ENCODE peak calls at places on chromosome 20, in six cellular contexts. G is epithelial cell of proximal tubule, Y is IMR-90, D is adrenal gland, J is tibial artery, N is HFF-Myc. P is an unnamed sample.

GRCh38 chr20:23528867-23529431 is 38.0 kb downstream of the CST8 start:
- DNase-seq in D (no peak), Y (no peak), G (peak), N (no peak), J (no peak), P (no peak)

GRCh38 chr20:3093861-3094361 is 9.4 kb upstream of the AVP start:
- DNase-seq in Y (no peak), G (no peak), D (no peak), N (no peak), J (no peak), P (no peak)

GRCh38 chr20:60764328-60764727 is 487.7 kb upstream of the CDH4 start:
- DNase-seq in Y (no peak), D (no peak), N (no peak), J (no peak), G (no peak), P (no peak)

GRCh38 chr20:32702706-32703425 is 29.1 kb upstream of the C20orf203 start:
- DNase-seq in J (no peak), N (no peak), D (no peak), G (no peak), Y (no peak), P (no peak)

GRCh38 chr20:63861365-63861934 is at the start of gene ABHD16B:
- DNase-seq in Y (no peak), D (no peak), J (no peak), G (no peak), N (no peak), P (no peak)

GRCh38 chr20:641516-641913 is 11.5 kb downstream of the SRXN1 start:
- DNase-seq in J (no peak), Y (no peak), G (no peak), D (peak), N (no peak), P (no peak)

GRCh38 chr20:20435453-20435852 is 67.5 kb downstream of the INSM1 start:
- DNase-seq in D (no peak), Y (no peak), N (no peak), J (no peak), G (no peak), P (no peak)

GRCh38 chr20:20843982-20844381 is 131.5 kb upstream of the RALGAPA2 start:
- DNase-seq in N (no peak), G (no peak), J (no peak), D (no peak), Y (no peak), P (no peak)

GRCh38 chr20:17928633-17929311 is 39.8 kb downstream of the SNX5 start:
- DNase-seq in J (no peak), Y (no peak), D (no peak), G (no peak), N (no peak), P (no peak)

GRCh38 chr20:63828951-63829350 is 2.1 kb downstream of the ZBTB46 start:
- DNase-seq in N (no peak), J (no peak), Y (no peak), G (no peak), D (no peak), P (no peak)

GRCh38 chr20:62618622-62619529 is 23.4 kb upstream of the SLCO4A1 start:
- DNase-seq in Y (no peak), N (no peak), G (no peak), J (peak), D (no peak), P (no peak)

GRCh38 chr20:17992847-17993508 is 24.2 kb downstream of the MGME1 start:
- DNase-seq in Y (peak), D (no peak), J (no peak), N (no peak), G (no peak), P (no peak)

GRCh38 chr20:51650685-51651134 is 108.2 kb upstream of the NFATC2 start:
- DNase-seq in J (no peak), N (no peak), D (peak), G (peak), Y (peak), P (no peak)

GRCh38 chr20:3744806-3745685 is 12.6 kb downstream of the HSPA12B start:
- DNase-seq in Y (no peak), D (peak), G (no peak), N (no peak), J (peak), P (no peak)

GRCh38 chr20:56504373-56505005 is 20.1 kb upstream of the FAM209A start:
- DNase-seq in N (no peak), G (no peak), J (no peak), Y (no peak), D (no peak), P (no peak)

GRCh38 chr20:33649201-33649631 is 12.9 kb upstream of the C20orf144 start:
- DNase-seq in D (no peak), J (no peak), N (no peak), G (no peak), Y (no peak), P (no peak)

GRCh38 chr20:46350201-46350985 is 42.1 kb upstream of the CDH22 start:
- DNase-seq in N (peak), Y (peak), J (no peak), G (peak), D (peak), P (peak)

GRCh38 chr20:38321959-38322598 is 18.1 kb downstream of the BPI start:
- DNase-seq in D (peak), J (peak), N (no peak), Y (peak), G (no peak), P (peak)

GRCh38 chr20:38751360-38751976 is 3.2 kb downstream of the ACTR5 start:
- DNase-seq in Y (peak), G (no peak), D (peak), J (no peak), N (no peak), P (no peak)

GRCh38 chr20:57508831-57509230 is 16.1 kb downstream of the CTCFL start:
- DNase-seq in G (no peak), D (no peak), N (no peak), Y (no peak), J (no peak), P (no peak)
- H3K4me3 ChIP-seq in G (no peak), D (no peak), N (no peak), Y (no peak), J (no peak), P (no peak)

DNA sequence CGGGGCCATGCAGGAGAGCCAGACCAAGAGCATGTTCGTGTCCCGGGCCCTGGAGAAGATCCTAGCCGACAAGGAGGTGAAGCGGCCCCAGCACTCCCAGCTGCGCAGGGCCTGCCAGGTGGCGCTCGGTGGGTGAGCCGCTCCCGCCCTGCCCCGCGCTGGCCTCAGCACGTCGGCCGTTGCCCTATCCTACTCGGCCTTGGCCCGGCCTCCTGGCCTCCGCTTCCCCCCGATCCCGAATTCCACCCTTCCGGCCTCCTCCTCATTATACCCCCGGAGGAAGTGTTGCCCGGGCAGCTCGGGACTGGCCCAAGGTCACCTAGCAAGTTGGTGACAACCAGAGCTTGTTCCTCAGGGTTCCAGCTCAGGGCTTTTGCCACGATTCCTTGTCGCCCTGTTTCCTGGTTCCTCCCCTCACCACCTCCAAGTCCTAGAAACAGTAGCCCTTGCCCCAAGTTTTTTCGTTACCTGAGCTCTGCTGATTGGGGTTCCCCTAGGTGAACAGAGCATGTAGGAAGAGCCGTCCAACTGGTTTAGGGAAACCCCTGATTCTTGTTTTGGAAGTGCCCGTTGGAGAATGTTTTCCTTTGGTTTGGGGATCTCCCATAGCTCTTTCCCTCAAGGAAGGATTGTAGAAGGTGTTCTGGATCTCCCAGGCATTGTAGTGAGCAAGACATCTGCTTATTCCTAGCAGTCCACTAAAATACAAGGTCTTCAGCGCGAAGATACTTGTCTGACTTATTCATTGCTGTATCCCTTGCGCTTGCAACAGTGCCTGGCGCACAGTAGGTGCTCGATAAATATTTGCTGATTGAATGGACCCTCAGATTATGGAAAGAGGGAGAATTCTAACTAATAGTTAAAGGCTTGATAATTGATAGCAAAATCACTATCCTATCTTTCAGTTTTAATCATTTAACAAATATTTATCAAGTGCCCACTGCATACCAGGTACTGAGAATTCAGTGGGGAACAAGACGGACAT is 664 bp downstream of the ARFGEF2 start:
- DNase-seq in J (no peak), Y (peak), N (no peak), G (no peak), D (peak), P (no peak)
- TF ChIP-seq CTCF in J (no peak), Y (no peak), N (no peak), G (no peak), D (no peak), P (no peak)

GRCh38 chr20:5146302-5146653 is 19.5 kb downstream of the CDS2 start:
- DNase-seq in Y (no peak), D (no peak), G (no peak), N (no peak), J (no peak), P (no peak)
- H3K4me3 ChIP-seq in Y (no peak), D (no peak), G (no peak), N (no peak), J (no peak), P (no peak)

GRCh38 chr20:10828221-10828620 is 154.4 kb upstream of the JAG1 start:
- DNase-seq in J (no peak), D (no peak), G (no peak), N (no peak), Y (no peak), P (no peak)

GRCh38 chr20:10823585-10823984 is 149.8 kb upstream of the JAG1 start:
- DNase-seq in J (no peak), N (no peak), D (no peak), Y (no peak), G (no peak), P (no peak)
- TF ChIP-seq CTCF in J (no peak), N (no peak), D (no peak), Y (no peak), G (no peak), P (no peak)

DNA sequence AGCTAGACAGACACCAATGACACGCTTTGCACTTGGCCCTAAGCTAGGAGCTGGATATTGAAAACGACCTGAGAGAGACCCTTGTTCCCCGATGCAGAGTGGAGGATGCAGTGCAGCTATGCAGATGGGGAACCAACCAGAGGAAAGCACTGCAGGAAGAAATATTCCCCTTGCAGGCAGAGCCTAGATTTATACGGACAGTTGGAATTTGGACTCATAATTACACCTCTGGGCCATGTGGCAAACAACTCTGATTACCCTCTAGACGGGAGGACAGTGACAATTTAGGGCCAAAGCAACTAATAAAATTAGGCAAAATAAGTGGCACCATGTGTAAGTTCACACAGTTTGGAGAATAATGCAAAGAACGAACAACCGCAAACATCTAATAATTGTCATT is 12.3 kb downstream of the PMEPA1 start:
- DNase-seq in Y (no peak), J (no peak), D (no peak), N (no peak), G (no peak), P (no peak)
- H3K4me3 ChIP-seq in Y (no peak), J (no peak), D (no peak), N (no peak), G (no peak), P (no peak)

DNA sequence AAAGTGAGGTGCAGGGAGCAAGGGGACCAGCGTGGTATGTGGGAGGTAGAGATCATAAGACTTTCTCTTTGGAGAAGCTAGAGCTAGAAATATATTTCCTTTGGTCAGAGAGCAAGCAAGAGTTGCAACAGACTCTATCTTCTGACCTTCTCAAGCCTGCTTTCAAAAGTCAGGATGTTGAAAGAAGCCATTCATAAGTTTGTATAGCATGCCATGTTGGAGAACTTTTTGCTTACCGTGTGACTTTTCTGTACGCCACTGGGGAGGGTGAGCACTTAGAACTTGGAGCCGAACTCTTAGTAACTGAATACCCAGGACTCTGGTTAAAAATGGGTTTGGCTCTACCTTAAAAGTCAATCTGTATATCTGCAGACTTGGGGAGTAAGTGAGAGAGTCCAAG is 30.5 kb downstream of the ISM1 start:
- DNase-seq in D (no peak), G (no peak), Y (no peak), J (peak), N (no peak), P (no peak)
- TF ChIP-seq CTCF in D (no peak), G (no peak), Y (no peak), J (no peak), N (no peak), P (no peak)

GRCh38 chr20:44656447-44656846 is 4.9 kb upstream of the ADA start:
- DNase-seq in D (no peak), J (no peak), N (no peak), G (no peak), Y (no peak), P (no peak)

GRCh38 chr20:44650777-44651493 is 564 bp downstream of the ADA start:
- DNase-seq in Y (no peak), D (no peak), J (no peak), N (no peak), G (no peak), P (no peak)

GRCh38 chr20:44651507-44652373 is at the start of gene ADA:
- DNase-seq in D (peak), G (peak), J (peak), N (no peak), Y (peak), P (no peak)

GRCh38 chr20:44649976-44650375 is 1.5 kb downstream of the ADA start:
- DNase-seq in G (no peak), Y (no peak), N (no peak), D (no peak), J (no peak), P (no peak)

GRCh38 chr20:44653536-44653935 is 2.0 kb upstream of the ADA start:
- DNase-seq in D (no peak), G (no peak), J (no peak), Y (no peak), N (no peak), P (no peak)
- H3K4me3 ChIP-seq in D (no peak), G (no peak), J (no peak), Y (no peak), N (no peak), P (no peak)

DNA sequence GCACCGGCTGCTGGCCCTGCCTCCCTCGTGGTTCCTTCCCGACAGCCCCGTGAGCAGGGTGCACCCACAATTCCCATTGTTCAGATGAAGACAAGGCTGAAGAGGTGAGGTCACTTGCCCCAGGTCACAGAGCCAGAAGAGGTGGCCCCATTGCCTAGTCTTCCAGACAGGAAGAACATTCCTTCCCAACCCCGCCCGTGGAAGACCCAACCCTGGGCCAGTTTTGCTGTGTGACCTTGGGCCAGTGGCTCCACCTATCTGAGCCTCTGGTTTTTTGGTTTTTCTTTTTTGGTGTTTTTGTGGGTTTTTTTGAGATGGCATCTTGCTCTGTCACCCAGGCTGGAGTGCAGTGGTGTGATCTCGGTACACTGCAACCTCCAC is 61.7 kb downstream of the RIPOR3 start:
- DNase-seq in D (no peak), G (no peak), J (no peak), Y (no peak), N (no peak), P (no peak)
- TF ChIP-seq CTCF in D (no peak), G (no peak), J (no peak), Y (no peak), N (no peak), P (no peak)

GRCh38 chr20:53827996-53828672 is 234.5 kb upstream of the ZNF217 start:
- DNase-seq in Y (peak), J (no peak), N (peak), G (peak), D (no peak), P (peak)
- H3K4me3 ChIP-seq in Y (peak), J (peak), N (peak), G (no peak), D (no peak), P (no peak)

GRCh38 chr20:35001596-35002362 is 46.1 kb downstream of the MYH7B start:
- DNase-seq in G (no peak), D (no peak), Y (no peak), N (no peak), J (no peak), P (no peak)
- TF ChIP-seq CTCF in G (peak), D (no peak), Y (peak), N (peak), J (no peak), P (peak)